ENCODE peak calls at places on chromosomes 12 and 14, in four cellular contexts. Q is NCI-H774, X is ELR, L is RPMI7951. V is an unnamed sample.

GRCh38 chr14:102540310-102541028 is 30.9 kb upstream of the ANKRD9 start:
- DNase-seq in Q (no peak), X (no peak), L (no peak), V (no peak)

GRCh38 chr12:79897617-79898016 is 37.3 kb downstream of the PPP1R12A start:
- DNase-seq in Q (no peak), X (peak; percentile 98), L (peak; percentile 95), V (peak; percentile 94)

GRCh38 chr14:52121441-52121840 is 52.6 kb upstream of the NID2 start:
- DNase-seq in Q (no peak), X (no peak), L (no peak), V (no peak)

GRCh38 chr12:82090188-82090587 is 268.0 kb downstream of the CCDC59 start:
- DNase-seq in Q (no peak), X (no peak), L (no peak), V (peak; percentile 1)

GRCh38 chr12:4960030-4960429 is 50.3 kb downstream of the KCNA1 start:
- DNase-seq in Q (no peak), X (no peak), L (peak; percentile 10), V (no peak)

GRCh38 chr14:95522116-95522515 is 5.7 kb upstream of the SYNE3 start:
- DNase-seq in Q (no peak), X (no peak), L (no peak), V (no peak)

GRCh38 chr14:106508216-106508615 is 981.8 kb downstream of the TMEM121 start:
- DNase-seq in Q (no peak), X (no peak), L (no peak), V (no peak)

GRCh38 chr12:18296201-18296908 is 35.0 kb downstream of the PIK3C2G start:
- DNase-seq in Q (peak; percentile 15), X (no peak), L (peak; percentile 2), V (no peak)

GRCh38 chr12:6193853-6194815 is 6.1 kb upstream of the CD9 start:
- DNase-seq in Q (peak; percentile 5), X (no peak), L (no peak), V (no peak)

GRCh38 chr12:91984571-91984970 is 161.1 kb downstream of the BTG1 start:
- DNase-seq in Q (no peak), X (peak; percentile 49), L (no peak), V (peak; percentile 23)

GRCh38 chr12:105076098-105076497 is 8.2 kb downstream of the ALDH1L2 start:
- DNase-seq in Q (no peak), X (peak; percentile 55), L (peak; percentile 35), V (peak; percentile 25)

GRCh38 chr14:88233915-88234314 is 89.2 kb downstream of the KCNK10 start:
- DNase-seq in Q (peak; percentile 13), X (peak; percentile 22), L (peak; percentile 18), V (no peak)

GRCh38 chr14:55026441-55026792 is 482 bp downstream of the WDHD1 start:
- DNase-seq in Q (no peak), X (no peak), L (no peak), V (peak; percentile 43)

GRCh38 chr14:91272341-91273272 is 28.1 kb upstream of the GPR68 start:
- DNase-seq in Q (no peak), X (no peak), L (no peak), V (no peak)

GRCh38 chr12:50059440-50060119 is 2.2 kb downstream of the ASIC1 start:
- DNase-seq in Q (no peak), X (peak; percentile 47), L (no peak), V (no peak)

GRCh38 chr14:53663709-53664108 is 292.9 kb downstream of the BMP4 start:
- DNase-seq in Q (no peak), X (peak; percentile 34), L (peak; percentile 41), V (peak; percentile 53)

GRCh38 chr12:19431407-19432308 is 7.6 kb upstream of the AEBP2 start:
- DNase-seq in Q (no peak), X (peak; percentile 32), L (peak; percentile 6), V (peak; percentile 21)

GRCh38 chr12:19440916-19441315 is 1.6 kb downstream of the AEBP2 start:
- DNase-seq in Q (no peak), X (no peak), L (no peak), V (no peak)

GRCh38 chr12:130438711-130439110 is 101.0 kb downstream of the PIWIL1 start:
- DNase-seq in Q (no peak), X (no peak), L (no peak), V (no peak)

GRCh38 chr14:39289523-39289922 is 55.8 kb downstream of the MIA2 start:
- DNase-seq in Q (no peak), X (no peak), L (no peak), V (no peak)

GRCh38 chr14:103099081-103099732 is 4.7 kb downstream of the EXOC3L4 start:
- DNase-seq in Q (no peak), X (no peak), L (no peak), V (no peak)

GRCh38 chr12:95700316-95700785 is 90.2 kb downstream of the NTN4 start:
- DNase-seq in Q (no peak), X (peak; percentile 91), L (peak; percentile 49), V (peak; percentile 84)

GRCh38 chr14:58749066-58749669 is 111.4 kb downstream of the DACT1 start:
- DNase-seq in Q (no peak), X (peak; percentile 97), L (peak; percentile 99), V (peak; percentile 100)

GRCh38 chr14:91127411-91127810 is 13.5 kb downstream of the DGLUCY start:
- DNase-seq in Q (no peak), X (no peak), L (peak; percentile 85), V (peak; percentile 94)

GRCh38 chr12:77591959-77592358 is 238.7 kb upstream of the NAV3 start:
- DNase-seq in Q (peak; percentile 85), X (no peak), L (no peak), V (no peak)

GRCh38 chr12:100574262-100575074 is 984 bp downstream of the GAS2L3 start:
- DNase-seq in Q (no peak), X (peak; percentile 36), L (peak; percentile 54), V (peak; percentile 35)

GRCh38 chr12:121238604-121239334 is 28.8 kb downstream of the P2RX4 start:
- DNase-seq in Q (peak; percentile 61), X (no peak), L (no peak), V (no peak)